ENCODE peak calls at places on chromosome 21, in eight cellular contexts. B is SJCRH30, E is mammary epithelial cell, U is neuronal stem cell, L is H1, W is MM.1S, K is Peyer's patch, Y is prostate gland. O is an unnamed sample.

GRCh38 chr21:17370263-17370662 is 142.6 kb upstream of the CXADR start:
- DNase-seq in L (no peak), U (no peak), E (peak; percentile 76), B (no peak), W (no peak), Y (peak; percentile 65), K (no peak), O (no peak)

GRCh38 chr21:35831791-35832190 is 228.5 kb downstream of the SETD4 start:
- DNase-seq in Y (no peak), U (no peak), E (no peak), B (no peak), W (no peak), K (no peak), L (no peak), O (no peak)

GRCh38 chr21:16535100-16535418 is 805.3 kb downstream of the USP25 start:
- DNase-seq in W (no peak), L (no peak), U (no peak), B (peak; percentile 45), E (peak; percentile 67), Y (peak; percentile 54), K (no peak), O (peak; percentile 52)

GRCh38 chr21:46458315-46459023 is at the start of gene DIP2A:
- DNase-seq in L (peak; percentile 91), U (peak; percentile 97), B (peak; percentile 97), K (peak; percentile 97), E (peak; percentile 97), W (peak; percentile 100), Y (peak; percentile 93), O (peak; percentile 88)

GRCh38 chr21:36968414-36968813 is 1.9 kb upstream of the HLCS start:
- DNase-seq in W (no peak), B (no peak), K (no peak), U (no peak), L (no peak), E (no peak), Y (no peak), O (no peak)

GRCh38 chr21:30282850-30283249 is at the start of gene KRTAP24-1:
- DNase-seq in Y (no peak), E (no peak), K (no peak), L (no peak), B (no peak), W (no peak), U (no peak), O (no peak)

GRCh38 chr21:41432567-41433460 is 6.8 kb downstream of the MX1 start:
- DNase-seq in Y (no peak), W (no peak), L (peak; percentile 16), U (no peak), K (no peak), B (no peak), E (no peak), O (no peak)

GRCh38 chr21:36647279-36648093 is 51.4 kb upstream of the SIM2 start:
- DNase-seq in B (peak; percentile 35), W (no peak), L (no peak), U (no peak), E (no peak), Y (no peak), K (no peak), O (no peak)

GRCh38 chr21:46196733-46197132 is 12.5 kb upstream of the SPATC1L start:
- DNase-seq in K (peak; percentile 24), E (no peak), B (no peak), L (peak; percentile 35), Y (no peak), W (no peak), U (no peak), O (no peak)

GRCh38 chr21:36188081-36188681 is 31.6 kb downstream of the DOP1B start:
- DNase-seq in Y (peak; percentile 69), U (no peak), K (peak; percentile 83), E (no peak), B (no peak), L (no peak), W (no peak), O (no peak)

GRCh38 chr21:33036430-33037162 is 10.9 kb downstream of the OLIG2 start:
- DNase-seq in Y (no peak), K (no peak), U (no peak), L (peak; percentile 49), W (peak; percentile 92), E (no peak), B (peak; percentile 47), O (peak; percentile 18)

GRCh38 chr21:31457675-31458074 is 113.6 kb upstream of the TIAM1 start:
- DNase-seq in B (no peak), W (peak; percentile 16), U (no peak), L (no peak), K (no peak), E (no peak), Y (no peak), O (no peak)

GRCh38 chr21:36807421-36808004 is 108.6 kb downstream of the SIM2 start:
- DNase-seq in Y (no peak), K (no peak), U (no peak), W (no peak), B (no peak), E (no peak), L (no peak), O (no peak)

GRCh38 chr21:16280731-16281130 is 550.9 kb downstream of the USP25 start:
- DNase-seq in K (no peak), L (no peak), U (no peak), W (no peak), B (peak; percentile 10), Y (no peak), E (no peak), O (no peak)

GRCh38 chr21:44704636-44705001 is 6.8 kb downstream of the TSPEAR start:
- DNase-seq in U (no peak), Y (no peak), K (peak; percentile 29), E (no peak), W (no peak), L (peak; percentile 67), B (no peak), O (no peak)

GRCh38 chr21:44708213-44708865 is 3.0 kb downstream of the TSPEAR start:
- DNase-seq in W (no peak), L (peak; percentile 69), U (no peak), E (no peak), K (peak; percentile 41), Y (no peak), B (no peak), O (no peak)

GRCh38 chr21:44703731-44704635 is 7.0 kb downstream of the KRTAP10-12 start:
- DNase-seq in W (no peak), U (no peak), L (no peak), B (no peak), K (peak; percentile 26), Y (no peak), E (no peak), O (no peak)

GRCh38 chr21:44706706-44707615 is 4.4 kb downstream of the TSPEAR start:
- DNase-seq in Y (no peak), W (no peak), U (no peak), E (no peak), K (no peak), L (peak; percentile 69), B (no peak), O (no peak)

GRCh38 chr21:44706026-44706705 is 5.2 kb downstream of the TSPEAR start:
- DNase-seq in W (no peak), U (no peak), K (peak; percentile 40), Y (no peak), L (peak; percentile 56), E (no peak), B (no peak), O (no peak)
- H3K27ac ChIP-seq in W (no peak overlapping the region), U (no peak overlapping the region), K (no peak overlapping the region), Y (no peak overlapping the region), L (peak overlapping the region; percentile 87), E (no peak overlapping the region), B (no peak overlapping the region), O (no peak overlapping the region)

GRCh38 chr21:45041351-45041805 is 33.0 kb upstream of the ADARB1 start:
- DNase-seq in E (no peak), K (no peak), Y (no peak), L (no peak), U (no peak), W (no peak), B (no peak), O (no peak)
- H3K27ac ChIP-seq in E (no peak overlapping the region), K (peak overlapping the region; percentile 65), Y (no peak overlapping the region), L (no peak overlapping the region), U (no peak overlapping the region), W (no peak overlapping the region), B (no peak overlapping the region), O (no peak overlapping the region)

DNA sequence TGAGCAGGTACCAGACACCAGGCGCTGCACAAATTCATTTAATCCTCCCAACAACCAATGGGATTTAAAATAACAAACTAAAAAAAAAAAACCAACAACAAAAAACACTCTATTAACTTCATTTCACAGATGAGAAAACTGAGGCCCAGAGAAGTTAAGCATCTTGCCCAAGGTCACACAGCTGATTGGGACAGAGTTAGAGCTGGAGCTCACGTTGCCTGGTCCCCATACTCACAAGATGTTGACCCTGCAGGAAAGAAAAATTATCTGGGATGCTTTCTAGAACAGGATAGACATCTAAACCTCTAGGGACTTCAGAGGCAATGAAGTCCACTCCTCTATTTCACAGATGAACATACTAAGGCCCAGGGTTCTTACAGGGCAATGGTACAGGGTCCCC is 175.3 kb downstream of the PSMG1 start:
- DNase-seq in U (no peak), K (no peak), L (no peak), Y (no peak), B (no peak), E (no peak), W (no peak), O (no peak)
- H3K27ac ChIP-seq in U (no peak overlapping the region), K (no peak overlapping the region), L (no peak overlapping the region), Y (peak overlapping the region; percentile 79), B (no peak overlapping the region), E (no peak overlapping the region), W (no peak overlapping the region), O (no peak overlapping the region)

GRCh38 chr21:25637846-25638245 is 1.2 kb upstream of the JAM2 start:
- DNase-seq in L (no peak), U (no peak), B (no peak), Y (no peak), W (no peak), K (no peak), E (no peak), O (no peak)

GRCh38 chr21:25640671-25641292 is 1.7 kb downstream of the JAM2 start:
- DNase-seq in B (no peak), K (no peak), L (no peak), E (no peak), Y (no peak), W (no peak), U (no peak), O (no peak)

GRCh38 chr21:25638634-25639166 is 358 bp upstream of the JAM2 start:
- DNase-seq in B (no peak), K (no peak), W (no peak), L (no peak), Y (no peak), E (no peak), U (peak; percentile 12), O (no peak)

GRCh38 chr21:25639167-25639921 is at the start of gene JAM2:
- DNase-seq in Y (peak; percentile 9), L (peak; percentile 79), B (peak; percentile 86), U (peak; percentile 51), W (peak; percentile 46), E (no peak), K (peak; percentile 50), O (no peak)

DNA sequence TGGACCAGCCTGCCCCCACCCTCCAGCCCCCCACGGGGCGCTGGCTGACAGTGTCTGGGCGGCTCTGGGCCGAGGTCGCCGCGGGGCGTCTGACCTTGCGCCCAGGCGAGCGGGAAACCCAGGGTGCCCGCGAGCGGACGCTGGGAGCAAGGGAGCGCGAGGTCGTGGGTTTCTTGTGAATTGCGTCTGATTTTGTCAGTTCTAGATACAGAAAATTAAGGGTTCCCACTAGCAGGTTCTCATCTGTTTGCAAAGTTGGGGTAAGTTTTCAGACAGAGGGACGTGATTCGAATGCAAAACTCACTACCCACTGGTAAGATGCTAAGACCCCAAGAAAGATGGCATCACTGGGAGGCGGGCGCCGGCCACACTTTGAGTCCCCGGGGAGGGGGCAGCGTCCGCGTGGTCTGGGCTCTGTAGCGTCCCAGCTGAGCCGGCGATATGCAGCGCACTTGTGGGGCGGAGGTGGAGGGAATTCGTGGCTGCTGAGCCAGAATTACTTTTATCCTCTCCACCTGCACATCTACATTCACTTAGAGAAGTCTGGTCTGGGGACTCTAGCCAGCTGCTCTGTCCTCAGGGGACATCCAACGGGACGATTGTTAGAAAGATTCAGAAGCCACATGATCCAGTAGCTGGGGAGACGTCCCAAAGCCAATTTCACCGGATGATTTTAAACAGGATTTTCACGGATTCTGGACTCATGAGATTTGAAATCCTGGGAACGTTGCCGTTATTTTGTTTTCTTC is 1.0 kb downstream of the JAM2 start:
- DNase-seq in E (no peak), W (no peak), L (peak; percentile 65), U (peak; percentile 30), B (peak; percentile 74), K (no peak), Y (peak; percentile 5), O (no peak)
- H3K27ac ChIP-seq in E (no peak overlapping the region), W (no peak overlapping the region), L (no peak overlapping the region), U (no peak overlapping the region), B (peak overlapping the region; percentile 91), K (peak overlapping the region; percentile 77), Y (peak overlapping the region; percentile 64), O (no peak overlapping the region)